ENCODE peak calls at places on chromosomes 13 and 19, in four cellular contexts. One of them, this sample, is unnamed.

GRCh38 chr19:48591021-48591420 is 15.5 kb upstream of the SPACA4 start:
- DNase-seq in GM04504: no peak
- DNase-seq in fibroblast of the aortic adventitia: no peak
- DNase-seq in COLO829: no peak
- DNase-seq in this sample: no peak

GRCh38 chr19:1864480-1865171 is 1.2 kb upstream of the KLF16 start:
- DNase-seq in GM04504: no peak
- DNase-seq in fibroblast of the aortic adventitia: peak
- DNase-seq in COLO829: no peak
- DNase-seq in this sample: peak

GRCh38 chr13:108352599-108352998 is 83.1 kb downstream of the TNFSF13B start:
- DNase-seq in GM04504: no peak
- DNase-seq in fibroblast of the aortic adventitia: no peak
- DNase-seq in COLO829: no peak
- DNase-seq in this sample: no peak

GRCh38 chr19:39568604-39569003 is 28.6 kb upstream of the EID2 start:
- DNase-seq in GM04504: no peak
- DNase-seq in fibroblast of the aortic adventitia: no peak
- DNase-seq in COLO829: no peak
- DNase-seq in this sample: no peak

GRCh38 chr13:27953671-27954405 is 15.3 kb downstream of the CDX2 start:
- DNase-seq in GM04504: peak
- DNase-seq in fibroblast of the aortic adventitia: peak
- DNase-seq in COLO829: peak
- DNase-seq in this sample: peak

GRCh38 chr13:49996166-49996915 is 501 bp upstream of the TRIM13 start:
- DNase-seq in GM04504: peak
- DNase-seq in fibroblast of the aortic adventitia: peak
- DNase-seq in COLO829: peak
- DNase-seq in this sample: peak

GRCh38 chr13:46367622-46368327 is 19.3 kb downstream of the RUBCNL start:
- DNase-seq in GM04504: no peak
- DNase-seq in fibroblast of the aortic adventitia: peak
- DNase-seq in COLO829: no peak
- DNase-seq in this sample: no peak

GRCh38 chr19:55616395-55616875 is 7.9 kb downstream of the ZNF784 start:
- DNase-seq in GM04504: no peak
- DNase-seq in fibroblast of the aortic adventitia: no peak
- DNase-seq in COLO829: no peak
- DNase-seq in this sample: no peak

GRCh38 chr13:62767473-62767872 is 1351.8 kb upstream of the PCDH20 start:
- DNase-seq in GM04504: no peak
- DNase-seq in fibroblast of the aortic adventitia: no peak
- DNase-seq in COLO829: no peak
- DNase-seq in this sample: no peak

GRCh38 chr19:7874080-7874856 is at the start of gene PRR36:
- DNase-seq in GM04504: no peak
- DNase-seq in fibroblast of the aortic adventitia: no peak
- DNase-seq in COLO829: no peak
- DNase-seq in this sample: peak

GRCh38 chr19:50460161-50460765 is 16.0 kb upstream of the EMC10 start:
- DNase-seq in GM04504: no peak
- DNase-seq in fibroblast of the aortic adventitia: peak
- DNase-seq in COLO829: peak
- DNase-seq in this sample: peak

GRCh38 chr19:34089566-34089965 is 82.7 kb upstream of the LSM14A start:
- DNase-seq in GM04504: no peak
- DNase-seq in fibroblast of the aortic adventitia: no peak
- DNase-seq in COLO829: no peak
- DNase-seq in this sample: no peak

GRCh38 chr19:12867120-12868099 is 13.8 kb downstream of the DNASE2 start:
- DNase-seq in GM04504: no peak
- DNase-seq in fibroblast of the aortic adventitia: peak
- DNase-seq in COLO829: peak
- DNase-seq in this sample: no peak

GRCh38 chr13:46071590-46072249 is 19.2 kb upstream of the ZC3H13 start:
- DNase-seq in GM04504: no peak
- DNase-seq in fibroblast of the aortic adventitia: no peak
- DNase-seq in COLO829: no peak
- DNase-seq in this sample: peak

GRCh38 chr13:33000365-33000764 is 15.9 kb upstream of the KL start:
- DNase-seq in GM04504: no peak
- DNase-seq in fibroblast of the aortic adventitia: no peak
- DNase-seq in COLO829: no peak
- DNase-seq in this sample: no peak

GRCh38 chr19:45350477-45351058 is 10.0 kb downstream of the KLC3 start:
- DNase-seq in GM04504: no peak
- DNase-seq in fibroblast of the aortic adventitia: no peak
- DNase-seq in COLO829: no peak
- DNase-seq in this sample: no peak

GRCh38 chr13:20125129-20125782 is 35.6 kb downstream of the GJA3 start:
- DNase-seq in GM04504: no peak
- DNase-seq in fibroblast of the aortic adventitia: peak
- DNase-seq in COLO829: peak
- DNase-seq in this sample: peak

GRCh38 chr19:10420444-10421239 is at the start of gene PDE4A:
- DNase-seq in GM04504: no peak
- DNase-seq in fibroblast of the aortic adventitia: no peak
- DNase-seq in COLO829: no peak
- DNase-seq in this sample: peak

This sample was measured in SK-MEL-5.